ENCODE peak calls at places on chromosome 17, in four cellular contexts. V is lower leg skin, B is astrocyte of the spinal cord, W is epithelial cell of esophagus. S is an unnamed sample.

GRCh38 chr17:17981330-17981729 is 8.7 kb downstream of the DRC3 start:
- DNase-seq in V (no peak), B (no peak), W (no peak), S (no peak)

GRCh38 chr17:2924211-2924610 is 128.0 kb downstream of the RAP1GAP2 start:
- DNase-seq in V (no peak), B (no peak), W (peak; percentile 21), S (no peak)

GRCh38 chr17:81253358-81254131 is 14.4 kb downstream of the NDUFAF8 start:
- DNase-seq in V (no peak), B (no peak), W (peak; percentile 40), S (peak; percentile 39)

GRCh38 chr17:42112552-42113176 is at the start of gene DHX58:
- DNase-seq in V (peak; percentile 94), B (peak; percentile 64), W (peak; percentile 87), S (no peak)

GRCh38 chr17:75874323-75875181 is 3.8 kb downstream of the TRIM47 start:
- DNase-seq in V (no peak), B (no peak), W (no peak), S (no peak)

GRCh38 chr17:17570798-17571716 is 20.5 kb downstream of the PEMT start:
- DNase-seq in V (no peak), B (no peak), W (no peak), S (no peak)

GRCh38 chr17:14318906-14319205 is 18.0 kb downstream of the HS3ST3B1 start:
- DNase-seq in V (peak; percentile 48), B (no peak), W (no peak), S (no peak)

GRCh38 chr17:79993390-79994221 is 42.1 kb downstream of the TBC1D16 start:
- DNase-seq in V (peak; percentile 96), B (peak; percentile 76), W (peak; percentile 96), S (peak; percentile 52)

GRCh38 chr17:72683506-72684404 is 408.7 kb downstream of the SLC39A11 start:
- DNase-seq in V (no peak), B (peak; percentile 96), W (peak; percentile 95), S (no peak)

GRCh38 chr17:70423562-70423961 is 254.2 kb downstream of the KCNJ2 start:
- DNase-seq in V (no peak), B (no peak), W (no peak), S (no peak)

GRCh38 chr17:55693244-55694216 is 29.1 kb downstream of the TMEM100 start:
- DNase-seq in V (peak; percentile 90), B (no peak), W (peak; percentile 53), S (no peak)

GRCh38 chr17:8073627-8074485 is 13.7 kb downstream of the ALOX12B start:
- DNase-seq in V (peak; percentile 94), B (peak; percentile 33), W (peak; percentile 82), S (peak; percentile 50)
- TF ChIP-seq CTCF in V (peak; percentile 47), B (peak; percentile 93), W (peak; percentile 89), S (no peak)

GRCh38 chr17:49843774-49844350 is 4.0 kb downstream of the TAC4 start:
- DNase-seq in V (no peak), B (no peak), W (no peak), S (no peak)
- TF ChIP-seq CTCF in V (no peak), B (peak; percentile 51), W (peak; percentile 41), S (no peak)

GRCh38 chr17:74566132-74566753 is 1.1 kb downstream of the CD300H start:
- DNase-seq in V (no peak), B (no peak), W (no peak), S (no peak)
- TF ChIP-seq CTCF in V (no peak), B (peak; percentile 37), W (peak; percentile 41), S (no peak)

GRCh38 chr17:45311762-45312476 is 4.9 kb downstream of the MAP3K14 start:
- DNase-seq in V (no peak), B (peak; percentile 50), W (peak; percentile 96), S (no peak)

GRCh38 chr17:45312477-45313418 is 4.1 kb downstream of the MAP3K14 start:
- DNase-seq in V (no peak), B (no peak), W (no peak), S (no peak)

GRCh38 chr17:45309400-45309799 is 7.4 kb downstream of the MAP3K14 start:
- DNase-seq in V (no peak), B (no peak), W (no peak), S (no peak)

GRCh38 chr17:45310380-45311324 is 6.2 kb downstream of the MAP3K14 start:
- DNase-seq in V (no peak), B (no peak), W (no peak), S (no peak)

DNA sequence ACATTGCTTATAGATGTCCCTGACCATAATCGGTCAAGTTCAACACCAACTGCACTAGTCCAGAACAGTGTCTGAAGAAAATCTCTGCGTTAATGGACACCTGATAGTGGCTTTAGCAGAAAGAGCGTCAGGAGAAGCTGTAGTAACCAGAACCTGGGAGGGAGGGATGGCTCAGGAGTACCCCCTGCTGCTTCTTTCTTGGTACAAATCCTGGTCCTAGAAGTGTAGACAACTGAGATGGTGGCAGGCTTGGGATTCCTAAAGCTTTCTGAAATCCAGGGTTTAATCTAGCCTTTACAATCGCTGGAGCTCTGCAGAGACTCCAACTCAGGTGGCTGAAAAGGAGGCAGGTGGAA is 5.4 kb downstream of the MAP3K14 start:
- DNase-seq in V (no peak), B (no peak), W (no peak), S (no peak)
- TF ChIP-seq CTCF in V (no peak), B (no peak), W (no peak), S (no peak)

GRCh38 chr17:65670667-65671371 is 109.4 kb upstream of the AXIN2 start:
- DNase-seq in V (no peak), B (peak; percentile 7), W (no peak), S (no peak)
- TF ChIP-seq CTCF in V (no peak), B (no peak), W (no peak), S (no peak)

DNA sequence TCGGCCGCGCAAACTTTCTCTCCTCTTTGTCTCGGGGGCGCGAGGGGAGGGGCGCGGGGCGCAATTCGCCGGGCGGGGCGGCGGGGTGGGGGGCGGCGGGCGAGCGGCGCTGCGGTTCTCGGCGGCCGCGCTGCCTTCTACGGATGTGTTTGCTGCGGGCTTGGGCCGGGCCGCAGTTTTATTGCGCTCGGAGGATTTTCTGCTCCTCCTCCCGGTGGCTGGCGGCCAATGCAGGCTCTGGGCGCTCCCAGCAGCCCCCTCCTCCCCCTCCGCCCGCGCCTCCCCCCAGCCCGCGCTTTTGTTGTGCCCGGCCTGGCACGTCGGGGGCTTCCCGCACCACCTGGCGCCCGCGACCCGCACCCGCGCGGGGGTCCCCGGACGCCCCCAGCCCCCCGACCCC is at the start of gene TIMP2:
- DNase-seq in V (peak; percentile 97), B (peak; percentile 83), W (peak; percentile 50), S (peak; percentile 67)
- TF ChIP-seq CTCF in V (no peak), B (peak; percentile 13), W (peak; percentile 17), S (no peak)

GRCh38 chr17:43816336-43817320 is 16.3 kb downstream of the MPP3 start:
- DNase-seq in V (peak; percentile 43), B (no peak), W (no peak), S (no peak)

GRCh38 chr17:43814714-43815113 is 18.2 kb downstream of the MPP3 start:
- DNase-seq in V (no peak), B (peak; percentile 71), W (peak; percentile 64), S (no peak)

GRCh38 chr17:43818966-43819365 is 14.0 kb downstream of the MPP3 start:
- DNase-seq in V (peak; percentile 56), B (no peak), W (no peak), S (no peak)

GRCh38 chr17:43820759-43821158 is 12.2 kb downstream of the MPP3 start:
- DNase-seq in V (peak; percentile 81), B (no peak), W (no peak), S (no peak)

GRCh38 chr17:43817826-43818225 is 15.1 kb downstream of the MPP3 start:
- DNase-seq in V (peak; percentile 73), B (no peak), W (no peak), S (no peak)
- TF ChIP-seq CTCF in V (no peak), B (no peak), W (no peak), S (no peak)

GRCh38 chr17:8923762-8924161 is 41.7 kb downstream of the PIK3R5 start:
- DNase-seq in V (no peak), B (no peak), W (no peak), S (no peak)

GRCh38 chr17:8924595-8924994 is 40.9 kb downstream of the PIK3R5 start:
- DNase-seq in V (no peak), B (no peak), W (no peak), S (no peak)

GRCh38 chr17:8922923-8923322 is 42.6 kb downstream of the PIK3R5 start:
- DNase-seq in V (no peak), B (no peak), W (no peak), S (no peak)

GRCh38 chr17:8925808-8926207 is 39.7 kb downstream of the PIK3R5 start:
- DNase-seq in V (no peak), B (no peak), W (no peak), S (no peak)

DNA sequence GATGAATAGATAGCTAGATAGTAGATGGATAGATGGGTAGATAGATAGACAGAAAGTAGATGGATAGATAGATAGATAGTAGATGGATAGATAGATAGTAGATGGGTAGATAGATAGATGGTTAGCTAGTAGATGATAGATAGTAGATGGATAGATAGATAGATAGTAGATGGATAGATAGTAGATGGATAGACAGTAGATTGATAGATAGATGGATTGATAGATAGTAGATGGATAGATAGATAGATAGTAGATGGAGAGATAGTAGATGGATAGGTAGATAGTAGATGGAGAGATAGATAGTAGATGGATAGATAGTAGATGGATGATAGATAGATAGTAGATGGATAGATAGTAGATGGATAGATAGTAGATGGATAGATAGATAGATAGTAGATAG is 40.4 kb downstream of the PIK3R5 start:
- DNase-seq in V (no peak), B (no peak), W (no peak), S (no peak)
- TF ChIP-seq CTCF in V (no peak), B (no peak), W (no peak), S (no peak)

GRCh38 chr17:57906910-57907309 is 48.3 kb downstream of the CUEDC1 start:
- DNase-seq in V (no peak), B (no peak), W (no peak), S (no peak)
- TF ChIP-seq CTCF in V (no peak), B (peak; percentile 29), W (no peak), S (no peak)